ENCODE peak calls at places on chromosomes 16 and 17, in nine cellular contexts. I, J, Q, A, P, O, N, E and X are unnamed samples.

GRCh38 chr17:74431568-74432483 is at the start of gene GPRC5C:
- DNase-seq in I (no peak), J (peak), Q (peak), A (no peak), P (no peak), O (peak), N (peak), E (peak), X (peak)

GRCh38 chr16:17377360-17378324 is 93.1 kb downstream of the XYLT1 start:
- DNase-seq in I (no peak), J (peak), Q (no peak), A (no peak), P (no peak), O (no peak), N (no peak), E (no peak), X (no peak)

GRCh38 chr16:51071326-51071725 is 79.7 kb downstream of the SALL1 start:
- DNase-seq in I (no peak), J (no peak), Q (no peak), A (no peak), P (no peak), O (no peak), N (no peak), E (no peak), X (no peak)

GRCh38 chr16:8998114-8998513 is 34.4 kb upstream of the USP7 start:
- DNase-seq in I (no peak), J (no peak), Q (no peak), A (peak), P (peak), O (no peak), N (no peak), E (no peak), X (peak)

GRCh38 chr17:13562271-13562800 is 39.4 kb downstream of the HS3ST3A1 start:
- DNase-seq in I (no peak), J (no peak), Q (peak), A (peak), P (peak), O (no peak), N (peak), E (no peak), X (peak)

GRCh38 chr17:65824901-65825300 is 263.5 kb upstream of the AXIN2 start:
- DNase-seq in I (no peak), J (no peak), Q (no peak), A (no peak), P (no peak), O (no peak), N (no peak), E (no peak), X (no peak)

GRCh38 chr17:52606590-52606989 is 448.1 kb upstream of the CA10 start:
- DNase-seq in I (no peak), J (no peak), Q (no peak), A (no peak), P (no peak), O (no peak), N (no peak), E (no peak), X (no peak)

GRCh38 chr17:81465912-81466311 is 46.7 kb downstream of the ACTG1 start:
- DNase-seq in I (no peak), J (no peak), Q (no peak), A (no peak), P (no peak), O (no peak), N (no peak), E (no peak), X (no peak)

GRCh38 chr17:83053779-83054451 is 25.5 kb upstream of the METRNL start:
- DNase-seq in I (no peak), J (peak), Q (peak), A (no peak), P (no peak), O (peak), N (no peak), E (no peak), X (no peak)

GRCh38 chr17:68020451-68020779 is 15.1 kb upstream of the KPNA2 start:
- DNase-seq in I (no peak), J (no peak), Q (no peak), A (no peak), P (no peak), O (no peak), N (no peak), E (no peak), X (no peak)

GRCh38 chr16:86334062-86334461 is 176.3 kb upstream of the FOXF1 start:
- DNase-seq in I (no peak), J (no peak), Q (no peak), A (no peak), P (no peak), O (no peak), N (no peak), E (no peak), X (no peak)

GRCh38 chr17:31877341-31877740 is 18.3 kb upstream of the COPRS start:
- DNase-seq in I (no peak), J (no peak), Q (no peak), A (peak), P (no peak), O (no peak), N (no peak), E (no peak), X (no peak)